ENCODE peak calls at places on chromosome 9, in five cellular contexts. G is colonic mucosa, U is neural progenitor cell, K is body of pancreas, R is pancreas. C is an unnamed sample.

GRCh38 chr9:116087751-116088194 is 65.8 kb upstream of the PAPPA start:
- DNase-seq in G (no peak), K (no peak), U (no peak), R (no peak), C (no peak)

GRCh38 chr9:89892920-89893319 is 288.1 kb downstream of the GADD45G start:
- DNase-seq in K (no peak), U (no peak), R (no peak), G (no peak), C (no peak)

GRCh38 chr9:110093871-110094270 is 114.1 kb downstream of the C9orf152 start:
- DNase-seq in K (no peak), R (no peak), G (no peak), U (no peak), C (no peak)

GRCh38 chr9:88387733-88388202 is 476 bp upstream of the SPIN1 start:
- DNase-seq in U (no peak), G (peak; percentile 64), R (peak; percentile 61), K (peak; percentile 59), C (no peak)

GRCh38 chr9:130290353-130291181 is 25.0 kb downstream of the HMCN2 start:
- DNase-seq in G (no peak), U (no peak), R (no peak), K (no peak), C (peak; percentile 43)

GRCh38 chr9:111873901-111874300 is 22.7 kb upstream of the UGCG start:
- DNase-seq in U (no peak), R (no peak), K (no peak), G (no peak), C (no peak)

GRCh38 chr9:88379352-88379751 is 8.9 kb upstream of the SPIN1 start:
- DNase-seq in K (no peak), U (no peak), R (no peak), G (no peak), C (no peak)

GRCh38 chr9:100697339-100697738 is 119.5 kb downstream of the CAVIN4 start:
- DNase-seq in U (no peak), G (no peak), K (no peak), R (no peak), C (no peak)

GRCh38 chr9:114025196-114025753 is 52.8 kb downstream of the AMBP start:
- DNase-seq in K (no peak), R (no peak), U (no peak), G (peak; percentile 15), C (no peak)

GRCh38 chr9:71446499-71447411 is 321.6 kb downstream of the CEMIP2 start:
- DNase-seq in R (peak; percentile 22), U (peak; percentile 95), K (peak; percentile 46), G (peak; percentile 45), C (no peak)

GRCh38 chr9:127589955-127590370 is 22.1 kb upstream of the STXBP1 start:
- DNase-seq in R (peak; percentile 58), K (peak; percentile 79), U (peak; percentile 86), G (peak; percentile 82), C (peak; percentile 63)

GRCh38 chr9:37034938-37035471 is 937 bp upstream of the PAX5 start:
- DNase-seq in R (no peak), G (no peak), K (no peak), U (peak; percentile 77), C (no peak)

GRCh38 chr9:125447202-125447802 is 185.7 kb downstream of the GAPVD1 start:
- DNase-seq in G (no peak), U (no peak), K (no peak), R (no peak), C (no peak)

GRCh38 chr9:37104183-37104889 is 16.0 kb upstream of the ZCCHC7 start:
- DNase-seq in U (no peak), R (no peak), G (no peak), K (no peak), C (no peak)

GRCh38 chr9:132244582-132245455 is 83.0 kb downstream of the NTNG2 start:
- DNase-seq in U (no peak), K (peak; percentile 62), R (peak; percentile 60), G (peak; percentile 32), C (peak; percentile 85)

GRCh38 chr9:75139201-75139600 is 50.9 kb downstream of the OSTF1 start:
- DNase-seq in K (no peak), U (no peak), G (no peak), R (no peak), C (no peak)

GRCh38 chr9:70561805-70562395 is 147.4 kb upstream of the KLF9 start:
- DNase-seq in U (no peak), K (no peak), G (no peak), R (no peak), C (no peak)

GRCh38 chr9:764105-764524 is 77.4 kb upstream of the DMRT1 start:
- DNase-seq in R (peak; percentile 47), G (peak; percentile 76), U (peak; percentile 83), K (peak; percentile 83), C (peak; percentile 60)

GRCh38 chr9:114386886-114387677 is 700 bp downstream of the AKNA start:
- DNase-seq in R (no peak), K (no peak), U (no peak), G (peak; percentile 76), C (peak; percentile 63)

GRCh38 chr9:130768265-130768664 is 66.8 kb upstream of the ABL1 start:
- DNase-seq in R (no peak), K (no peak), U (no peak), G (peak; percentile 70), C (no peak)

GRCh38 chr9:72494051-72494450 is 27.4 kb upstream of the TMC1 start:
- DNase-seq in U (peak; percentile 65), R (no peak), G (no peak), K (no peak), C (no peak)

GRCh38 chr9:93207326-93207814 is 23.4 kb downstream of the WNK2 start:
- DNase-seq in U (no peak), G (no peak), R (no peak), K (peak; percentile 44), C (peak; percentile 80)

GRCh38 chr9:13628526-13628925 is 349.0 kb upstream of the MPDZ start:
- DNase-seq in G (no peak), U (no peak), K (no peak), R (no peak), C (no peak)

GRCh38 chr9:116475201-116475600 is 211.9 kb upstream of the TRIM32 start:
- DNase-seq in R (no peak), G (no peak), K (no peak), U (no peak), C (no peak)

GRCh38 chr9:13810510-13810909 is 503.4 kb downstream of the NFIB start:
- DNase-seq in G (no peak), K (no peak), R (no peak), U (no peak), C (no peak)

GRCh38 chr9:94212091-94212490 is 47.0 kb upstream of the ZNF169 start:
- DNase-seq in K (no peak), R (no peak), U (no peak), G (no peak), C (no peak)

GRCh38 chr9:72844440-72844768 is 108.4 kb downstream of the ALDH1A1 start:
- DNase-seq in K (no peak), U (no peak), G (no peak), R (no peak), C (no peak)

GRCh38 chr9:81801190-81801589 is 111.8 kb upstream of the TLE1 start:
- DNase-seq in G (no peak), R (no peak), K (no peak), U (no peak), C (no peak)

GRCh38 chr9:13705356-13705755 is 425.9 kb upstream of the MPDZ start:
- DNase-seq in G (no peak), K (no peak), R (no peak), U (no peak), C (no peak)

GRCh38 chr9:130042931-130043653 is at the start of gene FNBP1:
- DNase-seq in R (peak; percentile 78), G (peak; percentile 80), K (peak; percentile 80), U (peak; percentile 94), C (peak; percentile 89)

GRCh38 chr9:77433675-77434445 is 214.3 kb downstream of the GNA14 start:
- DNase-seq in U (peak; percentile 78), R (peak; percentile 49), K (peak; percentile 81), G (peak; percentile 44), C (peak; percentile 60)

GRCh38 chr9:68780377-68780707 is 75.3 kb downstream of the PIP5K1B start:
- DNase-seq in U (no peak), G (no peak), K (no peak), R (no peak), C (no peak)

GRCh38 chr9:121200346-121200745 is 1.3 kb downstream of the RAB14 start:
- DNase-seq in K (no peak), R (no peak), U (no peak), G (no peak), C (no peak)
- H3K4me1 ChIP-seq in K (peaks cover 48% of the 10 kb centered on the region), R (peaks cover 36% of the 10 kb centered on the region), U (peaks cover 25% of the 10 kb centered on the region), G (peaks cover 26% of the 10 kb centered on the region), C (peaks cover 58% of the 10 kb centered on the region)

GRCh38 chr9:15132107-15132506 is 174.9 kb downstream of the TTC39B start:
- DNase-seq in U (no peak), K (no peak), R (no peak), G (no peak), C (no peak)
- H3K4me3 ChIP-seq in U (no peak overlapping the region), K (no peak overlapping the region), R (no peak overlapping the region), G (no peak overlapping the region), C (no peak overlapping the region)

GRCh38 chr9:31837211-31837610 is 547.2 kb upstream of the ACO1 start:
- DNase-seq in G (no peak), K (no peak), U (no peak), R (no peak), C (no peak)

GRCh38 chr9:31840702-31841101 is 543.7 kb upstream of the ACO1 start:
- DNase-seq in U (no peak), K (no peak), G (no peak), R (no peak), C (no peak)

GRCh38 chr9:31839273-31839672 is 545.2 kb upstream of the ACO1 start:
- DNase-seq in U (peak; percentile 21), K (no peak), G (no peak), R (no peak), C (no peak)
- TF ChIP-seq CTCF in U (peak; percentile 34), K (no peak), G (no peak), R (no peak), C (no peak)

GRCh38 chr9:34589371-34589655 is 211 bp downstream of the CNTFR start:
- DNase-seq in K (no peak), G (no peak), U (no peak), R (no peak), C (no peak)

GRCh38 chr9:34587271-34587670 is 2.3 kb downstream of the CNTFR start:
- DNase-seq in K (no peak), U (no peak), R (no peak), G (no peak), C (no peak)

GRCh38 chr9:34589656-34590375 is at the start of gene CNTFR:
- DNase-seq in R (no peak), K (peak; percentile 40), G (peak; percentile 34), U (peak; percentile 88), C (peak; percentile 75)

GRCh38 chr9:34590376-34591090 is 1.0 kb upstream of the CNTFR start:
- DNase-seq in G (peak; percentile 65), K (peak; percentile 14), R (no peak), U (peak; percentile 49), C (peak; percentile 67)

DNA sequence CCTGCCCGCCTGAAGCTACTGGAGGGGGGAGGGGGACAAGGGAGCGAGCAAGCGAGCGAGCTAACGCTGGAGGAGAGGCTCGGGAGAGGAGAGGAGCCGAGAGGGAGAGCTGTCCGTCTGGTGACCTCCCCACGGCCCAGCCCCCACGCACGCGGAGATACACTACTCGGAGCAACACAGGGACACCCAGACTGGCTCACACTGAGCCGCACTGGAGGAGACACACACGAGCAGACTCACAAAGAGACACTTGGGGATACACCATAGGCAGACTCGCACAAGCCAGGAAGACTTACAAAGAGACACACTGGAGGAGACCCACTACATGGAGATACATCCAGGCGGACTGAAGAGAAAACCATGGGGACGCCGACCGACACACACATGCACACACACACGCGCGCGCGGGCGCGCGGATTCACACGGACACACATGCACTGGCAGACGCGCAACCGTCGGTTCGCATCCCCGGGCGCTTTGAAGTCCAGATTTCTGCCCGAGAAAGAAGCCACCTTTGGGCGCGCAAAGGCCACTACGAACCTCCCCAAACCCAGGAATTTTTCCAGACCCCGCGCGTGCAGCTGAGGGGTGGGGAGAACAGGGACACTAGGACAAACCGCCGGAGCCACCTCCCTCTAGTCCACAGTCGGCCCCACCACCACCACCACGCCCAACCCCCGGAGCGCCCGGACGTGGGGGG is 703 bp downstream of the CNTFR start:
- DNase-seq in U (peak; percentile 61), R (no peak), G (no peak), K (no peak), C (peak; percentile 39)
- H3K4me1 ChIP-seq in U (peaks cover 48% of the 10 kb centered on the region), R (no peaks in the 10 kb centered on the region), G (peaks cover 18% of the 10 kb centered on the region), K (peaks cover 40% of the 10 kb centered on the region), C (no peaks in the 10 kb centered on the region)